ENCODE peak calls at places on chromosomes 16 and 17, in nine cellular contexts. G is activated T-cell treated with anti-CD3 and anti-CD28 coated beads for 1 hour; I is colonic mucosa; S is cardiac fibroblast; U is HCT116; O is activated T-helper 2 cell treated with anti-CD3 and anti-CD28 coated beads, Interferon-gamma antibody, Interleukin-2, Interleukin-4, amounts not matched to agents 10 μg/mL and 5 μg/mL and 100 μg/mL, durations not matched to agents 14 hours and 24 hours and 36 hours; T is smooth muscle cell of the brain vasculature; N is NCI-H1436 treated with DMSO at 0.1 percent for 48 hours; C is NCI-H2171. X is an unnamed sample.
A peak's percentile ranks its signal among the peaks of the same experiment; 100 is the strongest.

GRCh38 chr17:66945451-66945850 is 19.1 kb upstream of the CACNG4 start:
- DNase-seq in G (no peak), I (no peak), S (no peak), U (no peak), O (no peak), T (no peak), N (peak; percentile 62), C (no peak), X (no peak)

GRCh38 chr17:31095239-31096105 is 695 bp downstream of the NF1 start:
- DNase-seq in G (peak; percentile 4), I (peak; percentile 61), S (peak; percentile 47), U (no peak), O (peak; percentile 16), T (no peak), N (no peak), C (peak; percentile 31), X (peak; percentile 13)

GRCh38 chr16:12087901-12088364 is 111.4 kb downstream of the SNX29 start:
- DNase-seq in G (no peak), I (no peak), S (no peak), U (no peak), O (no peak), T (no peak), N (no peak), C (no peak), X (no peak)

GRCh38 chr16:24359490-24359889 is 103.4 kb downstream of the CACNG3 start:
- DNase-seq in G (no peak), I (no peak), S (no peak), U (no peak), O (no peak), T (no peak), N (no peak), C (no peak), X (no peak)

GRCh38 chr16:12675852-12676251 is 127.8 kb downstream of the CPPED1 start:
- DNase-seq in G (no peak), I (no peak), S (peak; percentile 73), U (no peak), O (no peak), T (no peak), N (no peak), C (no peak), X (no peak)

GRCh38 chr17:32741381-32741780 is 135.5 kb downstream of the MYO1D start:
- DNase-seq in G (no peak), I (no peak), S (peak; percentile 56), U (no peak), O (no peak), T (no peak), N (no peak), C (no peak), X (no peak)

GRCh38 chr16:54178491-54178976 is 108.1 kb downstream of the IRX3 start:
- DNase-seq in G (no peak), I (no peak), S (no peak), U (no peak), O (no peak), T (no peak), N (no peak), C (no peak), X (no peak)

GRCh38 chr16:82563401-82563800 is 63.4 kb upstream of the CDH13 start:
- DNase-seq in G (no peak), I (no peak), S (no peak), U (no peak), O (no peak), T (no peak), N (no peak), C (no peak), X (no peak)

GRCh38 chr17:18224428-18225120 is 861 bp upstream of the LLGL1 start:
- DNase-seq in G (no peak), I (no peak), S (peak; percentile 51), U (no peak), O (no peak), T (no peak), N (no peak), C (no peak), X (no peak)

GRCh38 chr16:49462989-49463371 is 89.4 kb downstream of the C16orf78 start:
- DNase-seq in G (no peak), I (peak; percentile 13), S (no peak), U (no peak), O (no peak), T (no peak), N (peak; percentile 16), C (peak; percentile 49), X (no peak)

GRCh38 chr16:82470506-82471196 is 156.1 kb upstream of the CDH13 start:
- DNase-seq in G (no peak), I (peak; percentile 20), S (no peak), U (no peak), O (no peak), T (no peak), N (no peak), C (peak; percentile 58), X (no peak)

GRCh38 chr17:28811594-28812135 is 30.9 kb downstream of the FAM222B start:
- DNase-seq in G (no peak), I (peak; percentile 47), S (peak; percentile 30), U (peak; percentile 15), O (no peak), T (no peak), N (no peak), C (peak; percentile 8), X (no peak)

GRCh38 chr17:48546924-48547838 is 2.3 kb upstream of the HOXB2 start:
- DNase-seq in G (no peak), I (peak; percentile 61), S (peak; percentile 36), U (no peak), O (no peak), T (no peak), N (no peak), C (no peak), X (no peak)